ENCODE peak calls at places on chromosomes 16 and 17, in five cellular contexts. F is CD8-positive, alpha-beta memory T cell; J is right cardiac atrium; S is SJCRH30; Q is uterus. C is an unnamed sample. For H3K4me1, the result is how much of the 10 kb centered on the place peaks cover.

GRCh38 chr17:8867361-8867981 is at the start of gene PIK3R6:
- DNase-seq in Q (no peak), S (no peak), F (peak), J (no peak), C (no peak)

GRCh38 chr17:43125967-43126910 is 1.1 kb upstream of the BRCA1 start:
- DNase-seq in F (no peak), J (no peak), Q (peak), S (no peak), C (no peak)

GRCh38 chr16:8517280-8517679 is 73.0 kb downstream of the TMEM114 start:
- DNase-seq in F (no peak), S (no peak), Q (no peak), J (no peak), C (no peak)

GRCh38 chr16:57778658-57779057 is 23.6 kb downstream of the KIFC3 start:
- DNase-seq in Q (no peak), F (no peak), S (no peak), J (no peak), C (no peak)

GRCh38 chr16:50800074-50800473 is 58.2 kb downstream of the CYLD start:
- DNase-seq in Q (no peak), J (no peak), S (no peak), F (no peak), C (no peak)

GRCh38 chr17:10295728-10296343 is 77.0 kb downstream of the MYH13 start:
- DNase-seq in Q (peak), F (no peak), S (peak), J (peak), C (no peak)

GRCh38 chr16:4431023-4431422 is 5.4 kb downstream of the DNAJA3 start:
- DNase-seq in Q (no peak), F (no peak), J (no peak), S (no peak), C (no peak)

GRCh38 chr16:3212006-3212405 is 23.0 kb downstream of the ZNF200 start:
- DNase-seq in F (no peak), S (no peak), Q (no peak), J (no peak), C (no peak)

GRCh38 chr17:76134911-76135809 is 5.9 kb downstream of the FOXJ1 start:
- DNase-seq in S (no peak), F (no peak), Q (no peak), J (no peak), C (no peak)

GRCh38 chr16:51243836-51244483 is 92.9 kb upstream of the SALL1 start:
- DNase-seq in F (no peak), J (no peak), Q (peak), S (no peak), C (no peak)

GRCh38 chr16:927406-927805 is 43.4 kb downstream of the LMF1 start:
- DNase-seq in J (no peak), Q (no peak), F (no peak), S (no peak), C (no peak)

GRCh38 chr16:1745900-1746692 is 25.2 kb downstream of the NME3 start:
- DNase-seq in F (no peak), Q (no peak), S (peak), J (no peak), C (no peak)

GRCh38 chr17:75625813-75626486 is 7.3 kb upstream of the SMIM5 start:
- DNase-seq in J (peak), F (no peak), S (peak), Q (no peak), C (no peak)

GRCh38 chr17:13735444-13735843 is 133.7 kb upstream of the HS3ST3A1 start:
- DNase-seq in Q (no peak), S (peak), J (no peak), F (no peak), C (no peak)

GRCh38 chr17:27879987-27880608 is 13.1 kb downstream of the LYRM9 start:
- DNase-seq in J (peak), F (peak), S (peak), Q (peak), C (peak)

GRCh38 chr16:62225675-62226074 is 189.4 kb upstream of the CDH8 start:
- DNase-seq in J (peak), S (peak), F (no peak), Q (no peak), C (peak)

GRCh38 chr17:38341035-38341721 is 2.6 kb downstream of the GPR179 start:
- DNase-seq in F (no peak), J (peak), S (peak), Q (no peak), C (peak)

GRCh38 chr17:12665263-12666210 is at the start of gene MYOCD:
- DNase-seq in Q (peak), S (no peak), F (no peak), J (peak), C (peak)

GRCh38 chr16:71348262-71349085 is 10.0 kb upstream of the CALB2 start:
- DNase-seq in S (no peak), F (no peak), Q (no peak), J (no peak), C (no peak)

GRCh38 chr17:59856859-59857794 is 35.6 kb downstream of the TUBD1 start:
- DNase-seq in F (no peak), S (no peak), Q (no peak), J (no peak), C (no peak)

GRCh38 chr17:59863607-59864006 is 29.1 kb downstream of the TUBD1 start:
- DNase-seq in Q (no peak), S (no peak), J (no peak), F (no peak), C (no peak)

GRCh38 chr17:59858167-59858790 is 34.5 kb downstream of the TUBD1 start:
- DNase-seq in F (no peak), Q (no peak), J (no peak), S (no peak), C (no peak)

DNA sequence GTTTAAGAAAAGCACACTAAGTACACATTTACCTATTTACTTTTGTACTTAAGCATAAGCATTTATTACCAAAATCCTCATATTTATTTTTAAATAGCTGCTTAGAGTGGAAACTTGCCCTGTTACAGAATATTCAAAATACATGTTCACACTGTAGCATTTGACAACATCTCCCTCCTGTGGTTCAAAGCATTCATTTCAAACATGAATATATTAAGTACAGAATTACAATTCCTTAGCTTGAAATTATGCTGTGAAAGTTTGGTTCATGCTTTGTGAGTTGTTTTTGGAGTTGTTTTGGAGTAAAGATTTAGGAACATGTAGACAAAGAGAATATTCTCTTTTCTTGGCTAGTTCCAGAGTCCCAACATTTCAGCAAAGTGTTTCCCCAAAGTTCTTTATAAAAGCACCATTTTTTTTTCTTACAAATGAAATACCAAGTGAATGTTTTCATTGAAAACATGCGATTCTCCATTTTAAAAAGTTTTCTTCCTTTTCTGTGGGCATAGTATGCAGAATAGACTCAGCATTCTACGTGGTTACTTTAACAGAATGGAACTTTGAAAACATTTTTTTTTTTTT is 33.2 kb downstream of the TUBD1 start:
- DNase-seq in S (peak), F (peak), Q (no peak), J (no peak), C (no peak)
- H3K4me1 ChIP-seq in S (under half), F (under half), Q (under half), J (under half), C (under half)

GRCh38 chr16:49700222-49700927 is 155.5 kb downstream of the ZNF423 start:
- DNase-seq in F (no peak), S (peak), J (peak), Q (peak), C (no peak)
- H3K4me1 ChIP-seq in F (under half), S (half or more), J (under half), Q (under half), C (under half)

GRCh38 chr17:40344321-40345160 is 20.0 kb downstream of the GJD3 start:
- DNase-seq in S (no peak), Q (no peak), F (peak), J (peak), C (no peak)
- H3K4me1 ChIP-seq in S (half or more), Q (under half), F (half or more), J (under half), C (half or more)

GRCh38 chr17:17924131-17924856 is 47.9 kb downstream of the TOM1L2 start:
- DNase-seq in Q (no peak), S (no peak), F (no peak), J (no peak), C (no peak)
- H3K4me1 ChIP-seq in Q (under half), S (under half), F (under half), J (under half), C (under half)

DNA sequence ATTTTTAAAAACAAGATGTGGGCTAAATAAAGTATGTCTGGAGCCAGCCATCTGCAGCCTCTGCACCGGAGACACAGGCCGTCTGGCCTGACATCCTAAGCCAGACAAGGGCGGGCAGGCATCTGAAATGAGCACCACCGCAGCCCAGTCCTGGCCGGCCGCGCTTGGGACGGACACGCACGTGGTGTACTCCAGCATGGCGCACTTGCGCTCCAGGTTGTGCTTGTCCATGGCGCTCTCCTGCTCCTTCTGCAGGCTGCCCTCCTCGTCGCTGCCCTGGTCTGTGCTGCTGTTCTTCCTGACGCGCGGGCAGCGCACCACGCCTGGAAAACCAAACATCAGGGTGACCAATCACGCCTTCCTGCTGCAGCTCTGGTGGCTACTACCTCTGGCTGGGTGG is 60.3 kb downstream of the GTF3C1 start:
- DNase-seq in J (no peak), F (no peak), S (no peak), Q (no peak), C (no peak)
- H3K4me1 ChIP-seq in J (under half), F (under half), S (under half), Q (under half), C (under half)

GRCh38 chr17:40318835-40319332 is 9.9 kb downstream of the RARA start:
- DNase-seq in Q (peak), S (no peak), F (peak), J (peak), C (peak)

GRCh38 chr17:40316571-40317344 is 7.8 kb downstream of the RARA start:
- DNase-seq in Q (peak), J (peak), S (peak), F (no peak), C (peak)

GRCh38 chr17:40317880-40318834 is 9.2 kb downstream of the RARA start:
- DNase-seq in J (peak), F (peak), Q (peak), S (peak), C (peak)

GRCh38 chr17:40315678-40316570 is 6.9 kb downstream of the RARA start:
- DNase-seq in F (no peak), Q (peak), J (peak), S (no peak), C (peak)

DNA sequence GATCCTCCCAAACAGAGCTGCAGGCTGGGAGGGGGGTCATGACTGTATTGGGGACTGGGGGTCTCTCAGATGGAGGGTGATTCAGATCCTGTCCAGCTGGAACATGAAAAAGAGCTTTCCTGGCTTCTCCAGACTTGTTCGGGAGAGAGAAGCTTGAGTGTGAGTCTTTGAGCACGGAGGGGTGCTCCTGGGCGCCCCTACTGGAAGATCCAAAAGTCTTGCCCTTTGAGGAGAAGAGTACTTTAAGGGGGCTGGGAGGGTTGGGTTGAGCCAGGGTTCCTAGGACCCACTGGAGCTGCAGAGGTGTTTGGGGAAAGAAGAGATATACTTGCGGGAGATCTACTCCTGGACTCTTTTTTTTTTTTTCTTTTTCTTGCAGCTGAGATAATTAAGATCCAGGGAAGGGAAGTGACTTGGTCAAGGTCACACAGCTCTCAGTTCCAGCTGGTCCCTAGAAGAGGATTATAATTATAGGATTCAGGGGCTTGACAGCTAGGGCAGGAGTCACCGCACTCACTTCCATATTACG is 8.4 kb downstream of the RARA start:
- DNase-seq in J (peak), F (peak), S (peak), Q (peak), C (peak)
- H3K4me1 ChIP-seq in J (under half), F (half or more), S (half or more), Q (under half), C (half or more)

GRCh38 chr16:10988164-10988803 is 43.9 kb downstream of the CLEC16A start:
- DNase-seq in S (no peak), F (no peak), Q (no peak), J (no peak), C (no peak)

GRCh38 chr16:10988879-10989278 is 44.5 kb downstream of the CLEC16A start:
- DNase-seq in Q (no peak), S (no peak), J (no peak), F (no peak), C (no peak)

GRCh38 chr16:10990378-10990777 is 46.0 kb downstream of the CLEC16A start:
- DNase-seq in F (no peak), J (no peak), S (no peak), Q (no peak), C (no peak)

GRCh38 chr16:10989494-10989893 is 45.1 kb downstream of the CLEC16A start:
- DNase-seq in S (no peak), Q (no peak), F (no peak), J (no peak), C (no peak)

DNA sequence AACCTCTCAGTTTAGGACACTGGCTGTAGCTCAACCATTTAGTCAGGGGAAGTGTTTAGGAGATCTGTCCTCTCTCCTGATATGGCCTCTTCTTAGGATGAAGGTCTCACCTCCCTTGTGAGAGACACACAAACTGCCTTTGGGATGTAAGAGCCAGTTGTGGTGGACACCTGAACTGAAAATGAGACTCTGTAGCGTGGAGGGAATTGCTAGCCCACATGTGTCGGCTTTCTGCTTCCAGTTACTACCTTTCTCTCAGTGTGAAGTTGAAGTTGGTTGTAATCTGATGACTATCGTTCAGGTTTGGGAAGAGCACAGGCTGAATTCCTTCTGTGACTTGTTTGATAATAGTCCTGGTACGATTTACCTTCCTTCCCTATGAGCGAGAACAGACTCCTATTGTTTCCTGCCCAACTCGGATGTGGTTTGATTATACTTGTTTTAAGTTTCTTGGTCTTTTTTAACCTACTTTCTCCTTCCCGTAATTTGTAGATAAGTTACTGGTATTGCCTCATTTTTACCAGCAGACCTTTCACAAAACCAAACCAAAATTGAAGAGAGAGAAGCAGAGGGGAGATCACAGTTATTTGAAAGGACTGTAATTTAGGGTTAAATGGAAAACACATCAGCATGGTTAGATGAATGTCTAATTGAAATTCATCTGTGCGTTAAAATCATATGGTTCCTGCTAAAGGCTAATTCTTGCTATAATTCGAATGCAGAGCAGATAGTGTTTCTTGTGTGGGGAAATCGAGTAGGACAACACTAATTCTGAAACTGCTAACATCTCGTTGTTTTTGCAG is 43.2 kb downstream of the CLEC16A start:
- DNase-seq in Q (no peak), F (no peak), S (no peak), J (no peak), C (no peak)
- H3K4me1 ChIP-seq in Q (under half), F (under half), S (under half), J (under half), C (under half)